ENCODE peak calls at places on chromosomes 12 and 14, in nine cellular contexts. U is PC-9, G is HCT116, X is AG04450, N is Peyer's patch, S is lung, E is H1, Q is A549, T is colonic mucosa. Y is an unnamed sample.

GRCh38 chr14:95197498-95198010 is 40.2 kb upstream of the DICER1 start:
- DNase-seq in U (peak; percentile 87), G (no peak), X (no peak), N (no peak), S (no peak), E (no peak), Q (no peak), T (no peak), Y (no peak)

GRCh38 chr12:115338566-115339294 is 654.8 kb upstream of the TBX3 start:
- DNase-seq in U (no peak), G (no peak), X (no peak), N (no peak), S (no peak), E (no peak), Q (no peak), T (no peak), Y (no peak)

GRCh38 chr12:123882306-123882705 is 90.3 kb downstream of the CCDC92 start:
- DNase-seq in U (no peak), G (no peak), X (no peak), N (no peak), S (no peak), E (no peak), Q (no peak), T (no peak), Y (no peak)

GRCh38 chr14:105067969-105068301 is 2.7 kb upstream of the GPR132 start:
- DNase-seq in U (no peak), G (no peak), X (no peak), N (no peak), S (no peak), E (no peak), Q (no peak), T (no peak), Y (no peak)

GRCh38 chr14:100645200-100645985 is 58.2 kb upstream of the BEGAIN start:
- DNase-seq in U (peak; percentile 50), G (peak; percentile 76), X (peak; percentile 55), N (peak; percentile 88), S (peak; percentile 89), E (peak; percentile 54), Q (peak; percentile 82), T (peak; percentile 97), Y (peak; percentile 53)

GRCh38 chr14:66514206-66514605 is 6.3 kb downstream of the GPHN start:
- DNase-seq in U (no peak), G (no peak), X (no peak), N (no peak), S (no peak), E (no peak), Q (no peak), T (no peak), Y (no peak)

GRCh38 chr12:109255377-109255776 is 53.7 kb downstream of the FOXN4 start:
- DNase-seq in U (no peak), G (no peak), X (no peak), N (no peak), S (no peak), E (peak; percentile 25), Q (peak; percentile 45), T (no peak), Y (no peak)

GRCh38 chr12:124765571-124766489 is 97.8 kb downstream of the SCARB1 start:
- DNase-seq in U (no peak), G (no peak), X (no peak), N (no peak), S (no peak), E (no peak), Q (no peak), T (no peak), Y (no peak)

GRCh38 chr12:50221228-50222008 is 54.2 kb upstream of the CERS5 start:
- DNase-seq in U (peak; percentile 58), G (no peak), X (peak; percentile 86), N (no peak), S (no peak), E (no peak), Q (peak; percentile 31), T (no peak), Y (peak; percentile 98)

GRCh38 chr12:42568952-42569916 is 20.3 kb downstream of the PRICKLE1 start:
- DNase-seq in U (peak; percentile 47), G (peak; percentile 49), X (no peak), N (no peak), S (no peak), E (no peak), Q (peak; percentile 75), T (no peak), Y (peak; percentile 61)

GRCh38 chr14:99077844-99078236 is 194.2 kb downstream of the BCL11B start:
- DNase-seq in U (no peak), G (no peak), X (no peak), N (no peak), S (no peak), E (no peak), Q (no peak), T (no peak), Y (no peak)

GRCh38 chr12:21774358-21775129 is at the start of gene KCNJ8:
- DNase-seq in U (no peak), G (no peak), X (peak; percentile 10), N (no peak), S (peak; percentile 62), E (peak; percentile 53), Q (peak; percentile 30), T (no peak), Y (no peak)

DNA sequence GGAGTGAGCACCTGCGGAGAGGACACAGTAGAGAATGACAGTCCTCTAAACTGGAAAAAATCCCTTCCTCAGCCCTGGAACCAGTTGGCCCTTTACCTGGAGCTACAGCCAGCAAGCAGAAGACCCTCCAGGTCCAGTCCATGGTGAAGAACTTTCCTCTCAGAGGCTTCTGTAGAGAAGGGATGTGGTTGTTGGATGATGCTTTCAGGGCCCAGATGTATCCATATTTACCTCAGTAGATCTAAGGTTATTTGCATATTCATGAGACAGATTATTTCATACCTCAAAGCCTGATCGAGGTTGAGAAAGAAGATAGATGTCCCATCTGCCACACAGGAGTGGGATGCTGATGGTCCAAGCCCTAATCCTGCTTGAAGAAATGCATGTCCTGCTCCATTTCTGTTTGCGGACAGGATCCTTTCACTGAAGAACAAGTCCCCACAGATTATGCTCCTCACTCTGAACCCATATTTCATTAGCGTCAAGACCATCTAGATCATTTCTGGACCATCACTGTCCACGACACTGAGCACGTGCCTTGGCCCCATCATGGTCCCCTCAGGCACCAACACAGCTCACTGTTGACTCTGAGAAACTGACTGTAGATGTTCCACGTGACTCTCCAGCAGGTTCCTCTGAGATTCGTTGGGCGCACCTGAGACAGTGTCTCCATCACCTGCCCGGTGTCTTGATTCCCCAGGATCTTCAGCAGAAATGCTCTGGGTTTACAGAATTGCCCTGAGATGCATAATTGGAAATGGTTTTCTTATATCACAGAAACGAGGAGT is 985.2 kb downstream of the TMEM121 start:
- DNase-seq in U (no peak), G (no peak), X (no peak), N (no peak), S (no peak), E (no peak), Q (no peak), T (no peak), Y (no peak)
- H3K9me3 ChIP-seq in U (no peaks in the 10 kb centered on the region), G (peaks cover 3% of the 10 kb centered on the region), X (peaks cover 39% of the 10 kb centered on the region), N (no peaks in the 10 kb centered on the region), S (no peaks in the 10 kb centered on the region), E (peaks cover 95% of the 10 kb centered on the region), Q (no peaks in the 10 kb centered on the region), T (no peaks in the 10 kb centered on the region), Y (no peaks in the 10 kb centered on the region)

GRCh38 chr12:133080051-133080618 is 588 bp upstream of the ZNF140 start:
- DNase-seq in U (peak; percentile 95), G (no peak), X (peak; percentile 99), N (peak; percentile 97), S (peak; percentile 98), E (peak; percentile 99), Q (peak; percentile 99), T (peak; percentile 98), Y (peak; percentile 97)

GRCh38 chr12:133083345-133083744 is 2.6 kb downstream of the ZNF140 start:
- DNase-seq in U (no peak), G (no peak), X (no peak), N (no peak), S (no peak), E (no peak), Q (no peak), T (no peak), Y (no peak)

GRCh38 chr12:133081408-133081806 is 684 bp downstream of the ZNF140 start:
- DNase-seq in U (no peak), G (no peak), X (no peak), N (no peak), S (peak; percentile 31), E (no peak), Q (no peak), T (no peak), Y (no peak)

DNA sequence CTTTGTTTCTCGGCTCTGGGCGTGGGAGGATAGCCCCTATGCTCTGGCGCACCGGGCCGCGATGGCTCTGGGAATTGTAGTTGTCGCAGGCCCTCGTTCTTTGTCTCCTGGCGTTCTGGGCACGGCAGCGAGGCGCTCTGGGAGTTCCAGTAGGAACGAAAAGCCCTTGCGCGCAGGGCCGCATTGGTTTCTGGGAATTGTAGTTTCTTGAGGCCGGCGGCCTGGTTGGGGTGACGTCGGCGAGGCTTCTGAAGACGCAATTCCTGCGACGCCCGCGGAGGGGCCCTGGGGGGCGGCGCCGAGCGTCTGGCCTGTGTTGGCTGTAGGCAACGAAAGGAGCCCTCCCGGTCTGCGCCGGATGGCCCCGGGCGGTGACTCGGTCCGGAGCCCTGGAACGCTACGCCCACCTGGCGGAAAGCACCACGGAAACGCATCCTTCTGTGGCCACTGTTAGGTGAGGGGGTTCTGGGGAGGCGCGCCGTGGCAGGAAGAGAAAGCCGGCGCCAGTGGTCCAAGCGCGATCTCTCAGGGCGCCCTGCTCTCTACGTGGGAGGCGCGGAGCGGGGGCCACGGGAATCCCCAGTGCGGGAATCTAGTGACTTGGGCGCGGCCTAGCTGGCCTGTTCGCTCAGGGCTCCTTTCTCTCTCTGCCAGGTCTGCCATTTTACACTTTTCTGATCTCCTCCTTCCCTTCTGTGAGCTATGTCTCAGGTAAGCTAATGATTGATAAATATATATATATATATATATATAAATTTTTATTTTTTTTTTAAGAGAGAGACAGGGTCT is at the start of gene ZNF140:
- DNase-seq in U (peak; percentile 87), G (no peak), X (peak; percentile 94), N (peak; percentile 96), S (peak; percentile 95), E (peak; percentile 94), Q (peak; percentile 98), T (peak; percentile 96), Y (peak; percentile 82)
- H3K9me3 ChIP-seq in U (peaks cover 75% of the 10 kb centered on the region), G (peaks cover 10% of the 10 kb centered on the region), X (peaks cover 71% of the 10 kb centered on the region), N (peaks cover 10% of the 10 kb centered on the region), S (peaks cover 31% of the 10 kb centered on the region), E (peaks cover 49% of the 10 kb centered on the region), Q (peaks cover 89% of the 10 kb centered on the region), T (peaks cover 10% of the 10 kb centered on the region), Y (peaks cover 28% of the 10 kb centered on the region)

DNA sequence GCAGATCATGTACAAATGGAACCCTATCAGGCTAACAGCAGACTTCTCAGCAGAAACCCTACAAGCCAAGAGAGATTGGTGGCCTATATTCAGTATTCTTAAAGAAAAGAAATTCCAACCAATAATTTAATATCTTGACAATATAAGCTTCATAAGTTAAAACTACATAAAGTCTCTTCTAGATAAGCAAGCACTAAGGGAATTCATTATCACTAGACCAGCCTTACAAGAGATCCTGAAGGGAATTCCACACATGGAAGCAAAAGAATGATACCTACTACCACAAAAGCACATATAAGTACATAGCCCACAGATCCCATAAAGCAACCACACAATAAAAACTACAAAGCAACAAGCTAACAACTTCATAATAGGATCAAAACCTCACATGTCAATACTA is 60.4 kb upstream of the SCAF11 start:
- DNase-seq in U (no peak), G (no peak), X (no peak), N (no peak), S (no peak), E (no peak), Q (no peak), T (no peak), Y (no peak)
- H3K9me3 ChIP-seq in U (peaks cover 12% of the 10 kb centered on the region), G (peaks cover 20% of the 10 kb centered on the region), X (peaks cover 15% of the 10 kb centered on the region), N (no peaks in the 10 kb centered on the region), S (peaks cover 10% of the 10 kb centered on the region), E (peaks cover 23% of the 10 kb centered on the region), Q (peaks cover 52% of the 10 kb centered on the region), T (no peaks in the 10 kb centered on the region), Y (peaks cover 3% of the 10 kb centered on the region)

GRCh38 chr12:11888029-11888428 is 182.7 kb upstream of the BCL2L14 start:
- DNase-seq in U (no peak), G (no peak), X (no peak), N (no peak), S (no peak), E (no peak), Q (no peak), T (no peak), Y (no peak)
- H3K9me3 ChIP-seq in U (no peaks in the 10 kb centered on the region), G (no peaks in the 10 kb centered on the region), X (no peaks in the 10 kb centered on the region), N (no peaks in the 10 kb centered on the region), S (no peaks in the 10 kb centered on the region), E (no peaks in the 10 kb centered on the region), Q (no peaks in the 10 kb centered on the region), T (no peaks in the 10 kb centered on the region), Y (no peaks in the 10 kb centered on the region)

Y was measured in SK-N-MC.